ENCODE peak calls at places on chromosomes 4 and X, in nine cellular contexts. Y, Z, O, K, A, T, G, L and S are unnamed samples.

GRCh38 chr4:60482921-60483351 is 717.2 kb upstream of the ADGRL3 start:
- DNase-seq in L (no peak), O (no peak), Y (no peak), T (no peak), Z (no peak), A (no peak), K (no peak), G (no peak), S (no peak)

GRCh38 chrX:150828785-150829184 is 69.7 kb downstream of the CD99L2 start:
- DNase-seq in A (no peak), T (no peak), O (no peak), Y (no peak), Z (no peak), K (no peak), G (no peak), L (no peak), S (no peak)

GRCh38 chrX:24154490-24155034 is 5.0 kb downstream of the ZFX start:
- DNase-seq in O (no peak), A (no peak), Z (no peak), Y (no peak), T (no peak), G (no peak), L (no peak), K (no peak), S (no peak)

GRCh38 chr4:169098054-169098896 is 88.2 kb upstream of the CBR4 start:
- DNase-seq in L (no peak), O (no peak), A (peak; percentile 43), T (no peak), Z (no peak), G (peak; percentile 50), Y (no peak), K (no peak), S (no peak)

GRCh38 chr4:7516773-7517144 is 82.0 kb upstream of the PSAPL1 start:
- DNase-seq in L (no peak), K (no peak), Y (no peak), G (no peak), O (no peak), T (no peak), A (no peak), Z (no peak), S (no peak)

GRCh38 chr4:139735381-139736256 is 70.0 kb downstream of the MGST2 start:
- DNase-seq in Z (peak; percentile 39), G (no peak), Y (peak; percentile 29), T (peak; percentile 91), O (peak; percentile 39), A (peak; percentile 43), L (no peak), K (peak; percentile 60), S (peak; percentile 63)

GRCh38 chr4:106297636-106298035 is 18.4 kb downstream of the TBCK start:
- DNase-seq in G (no peak), K (no peak), L (no peak), Y (no peak), A (no peak), Z (no peak), T (no peak), O (no peak), S (no peak)

GRCh38 chr4:185096032-185096653 is 46.9 kb upstream of the SLC25A4 start:
- DNase-seq in Z (peak; percentile 25), O (peak; percentile 69), K (no peak), Y (peak; percentile 52), L (peak; percentile 53), T (peak; percentile 54), G (peak; percentile 59), A (peak; percentile 43), S (peak; percentile 41)

GRCh38 chr4:156516698-156517097 is 454.9 kb downstream of the PDGFC start:
- DNase-seq in A (no peak), Z (no peak), K (no peak), L (no peak), O (no peak), T (no peak), Y (no peak), G (no peak), S (no peak)

GRCh38 chr4:77043507-77044131 is 32.2 kb downstream of the CCNI start:
- DNase-seq in L (no peak), G (no peak), K (no peak), A (no peak), T (no peak), O (peak; percentile 70), Z (no peak), Y (no peak), S (no peak)

GRCh38 chr4:7842384-7843279 is 97.0 kb downstream of the AFAP1 start:
- DNase-seq in T (no peak), K (peak; percentile 74), L (peak; percentile 62), G (peak; percentile 96), A (peak; percentile 98), Y (no peak), Z (no peak), O (peak; percentile 99), S (no peak)

GRCh38 chr4:176383273-176384077 is 63.7 kb downstream of the SPCS3 start:
- DNase-seq in T (no peak), L (no peak), O (peak; percentile 64), Y (no peak), Z (no peak), G (no peak), A (peak; percentile 72), K (no peak), S (no peak)

GRCh38 chr4:30839583-30840520 is 119.7 kb downstream of the PCDH7 start:
- DNase-seq in K (no peak), Z (no peak), O (peak; percentile 79), T (no peak), Y (peak; percentile 21), G (peak; percentile 65), L (no peak), A (peak; percentile 93), S (no peak)

GRCh38 chr4:177511611-177512010 is 69.4 kb upstream of the AGA start:
- DNase-seq in Z (no peak), T (no peak), K (no peak), G (peak; percentile 98), Y (no peak), L (peak; percentile 88), A (no peak), O (no peak), S (no peak)

GRCh38 chr4:82423245-82424054 is 6.8 kb downstream of the HNRNPDL start:
- DNase-seq in Z (peak; percentile 3), Y (no peak), T (no peak), G (peak; percentile 56), L (no peak), O (no peak), A (peak; percentile 36), K (no peak), S (no peak)

GRCh38 chr4:85939595-85939994 is 420.3 kb downstream of the MAPK10 start:
- DNase-seq in L (no peak), Y (no peak), A (no peak), O (no peak), T (no peak), K (no peak), G (no peak), Z (no peak), S (no peak)

GRCh38 chr4:24169956-24170355 is 280.1 kb upstream of the PPARGC1A start:
- DNase-seq in O (no peak), Z (no peak), G (peak; percentile 4), L (no peak), Y (no peak), T (no peak), A (no peak), K (no peak), S (no peak)

GRCh38 chr4:37453361-37454262 is 209.1 kb downstream of the NWD2 start:
- DNase-seq in O (peak; percentile 17), G (peak; percentile 75), T (peak; percentile 90), K (peak; percentile 60), Z (peak; percentile 0), A (peak; percentile 18), Y (peak; percentile 54), L (peak; percentile 73), S (peak; percentile 73)

GRCh38 chr4:89253306-89253705 is 54.3 kb downstream of the GPRIN3 start:
- DNase-seq in Y (no peak), K (no peak), T (no peak), Z (no peak), O (no peak), G (no peak), A (no peak), L (no peak), S (no peak)

GRCh38 chr4:18319456-18319855 is 297.9 kb upstream of the LCORL start:
- DNase-seq in L (no peak), A (peak; percentile 0), K (no peak), Z (no peak), G (no peak), O (no peak), Y (no peak), T (no peak), S (no peak)

GRCh38 chrX:55731826-55732225 is 14.3 kb downstream of the RRAGB start:
- DNase-seq in K (no peak), A (no peak), Y (no peak), O (peak; percentile 0), T (no peak), G (no peak), L (no peak), Z (no peak), S (no peak)

GRCh38 chrX:154541896-154542722 is 4.5 kb downstream of the G6PD start:
- DNase-seq in A (peak; percentile 92), Y (peak; percentile 38), K (peak; percentile 85), T (no peak), Z (no peak), O (peak; percentile 94), L (peak; percentile 72), G (peak; percentile 83), S (no peak)

GRCh38 chrX:69163936-69164741 is 1.1 kb downstream of the PJA1 start:
- DNase-seq in G (peak; percentile 27), Z (no peak), K (no peak), O (no peak), Y (peak; percentile 20), A (no peak), T (peak; percentile 81), L (peak; percentile 19), S (no peak)

GRCh38 chrX:72572248-72573157 is at the start of gene HDAC8:
- DNase-seq in Y (peak; percentile 76), K (peak; percentile 76), T (peak; percentile 58), L (peak; percentile 59), G (peak; percentile 79), O (peak; percentile 91), A (peak; percentile 90), Z (peak; percentile 83), S (peak; percentile 43)

GRCh38 chr4:147526272-147526654 is 45.4 kb downstream of the EDNRA start:
- DNase-seq in G (no peak), Z (no peak), T (peak; percentile 37), Y (no peak), A (no peak), L (no peak), O (no peak), K (no peak), S (no peak)

GRCh38 chr4:170705907-170706306 is 616.2 kb upstream of the AADAT start:
- DNase-seq in G (no peak), Y (no peak), Z (no peak), K (no peak), A (no peak), O (no peak), L (no peak), T (no peak), S (no peak)

GRCh38 chr4:108850407-108850709 is 87.5 kb upstream of the ETNPPL start:
- DNase-seq in T (no peak), A (no peak), Z (no peak), O (no peak), G (no peak), K (no peak), Y (no peak), L (no peak), S (no peak)

GRCh38 chr4:138870739-138871633 is 144.6 kb upstream of the NOCT start:
- DNase-seq in A (peak; percentile 83), L (peak; percentile 71), Y (peak; percentile 78), G (peak; percentile 72), Z (peak; percentile 71), O (peak; percentile 83), K (no peak), T (peak; percentile 71), S (peak; percentile 73)

GRCh38 chrX:102129473-102129872 is 4.0 kb downstream of the TCEAL2 start:
- DNase-seq in L (no peak), G (peak; percentile 10), O (peak; percentile 4), Z (peak; percentile 22), T (no peak), A (peak; percentile 10), K (no peak), Y (no peak), S (no peak)

GRCh38 chr4:112813790-112814189 is 176.8 kb downstream of the LARP7 start:
- DNase-seq in G (peak; percentile 8), Z (no peak), T (no peak), A (peak; percentile 72), K (no peak), L (no peak), O (peak; percentile 69), Y (no peak), S (no peak)

GRCh38 chrX:108537005-108537404 is 97.4 kb downstream of the COL4A5 start:
- DNase-seq in G (peak; percentile 48), A (peak; percentile 45), K (no peak), O (peak; percentile 54), L (no peak), Z (peak; percentile 35), T (peak; percentile 17), Y (peak; percentile 26), S (peak; percentile 24)